ENCODE peak calls at places on chromosomes 6 and 20, in eight cellular contexts. W, L, I, Z, O, U, D and Y are unnamed samples.

GRCh38 chr6:1313755-1314503 is 2.0 kb downstream of the FOXQ1 start:
- DNase-seq in W (no peak), L (no peak), I (no peak), Z (peak), O (no peak), U (no peak), D (peak), Y (no peak)

GRCh38 chr20:47274449-47275108 is 81.9 kb downstream of the ZMYND8 start:
- DNase-seq in W (no peak), L (peak), I (peak), Z (no peak), O (no peak), U (no peak), D (peak), Y (no peak)

GRCh38 chr20:23203310-23203709 is 117.2 kb upstream of the CD93 start:
- DNase-seq in W (no peak), L (no peak), I (no peak), Z (no peak), O (no peak), U (no peak), D (no peak), Y (no peak)

GRCh38 chr6:72151742-72152141 is 265.4 kb downstream of the RIMS1 start:
- DNase-seq in W (no peak), L (no peak), I (no peak), Z (no peak), O (no peak), U (no peak), D (no peak), Y (no peak)

GRCh38 chr20:62240015-62240685 is 1.8 kb downstream of the OSBPL2 start:
- DNase-seq in W (no peak), L (no peak), I (no peak), Z (no peak), O (no peak), U (no peak), D (no peak), Y (no peak)

GRCh38 chr20:1894951-1895673 is at the start of gene SIRPA:
- DNase-seq in W (no peak), L (peak), I (peak), Z (peak), O (peak), U (peak), D (peak), Y (no peak)

GRCh38 chr20:44153636-44154043 is 33.3 kb downstream of the JPH2 start:
- DNase-seq in W (no peak), L (no peak), I (peak), Z (no peak), O (no peak), U (no peak), D (no peak), Y (no peak)

GRCh38 chr6:12403946-12404647 is 113.9 kb downstream of the EDN1 start:
- DNase-seq in W (no peak), L (no peak), I (peak), Z (no peak), O (no peak), U (no peak), D (no peak), Y (no peak)

GRCh38 chr6:583116-583515 is 73.8 kb downstream of the HUS1B start:
- DNase-seq in W (no peak), L (no peak), I (no peak), Z (no peak), O (no peak), U (no peak), D (no peak), Y (no peak)

GRCh38 chr20:17969884-17970409 is 1.1 kb downstream of the MGME1 start:
- DNase-seq in W (no peak), L (peak), I (peak), Z (peak), O (peak), U (no peak), D (no peak), Y (no peak)

GRCh38 chr20:63309261-63310071 is 16.5 kb downstream of the COL20A1 start:
- DNase-seq in W (no peak), L (no peak), I (peak), Z (peak), O (no peak), U (peak), D (peak), Y (no peak)

GRCh38 chr6:17565399-17565798 is 34.7 kb upstream of the FAM8A1 start:
- DNase-seq in W (no peak), L (no peak), I (no peak), Z (no peak), O (no peak), U (no peak), D (no peak), Y (no peak)

GRCh38 chr20:31569163-31570020 is 35.7 kb upstream of the ID1 start:
- DNase-seq in W (peak), L (peak), I (peak), Z (peak), O (peak), U (peak), D (peak), Y (no peak)

GRCh38 chr6:42190784-42191183 is 4.0 kb downstream of the GUCA1B start:
- DNase-seq in W (no peak), L (no peak), I (peak), Z (no peak), O (no peak), U (no peak), D (no peak), Y (no peak)

GRCh38 chr6:132058975-132059374 is 107.8 kb upstream of the CCN2 start:
- DNase-seq in W (no peak), L (no peak), I (no peak), Z (no peak), O (no peak), U (no peak), D (no peak), Y (no peak)

GRCh38 chr6:34391711-34392496 is 565 bp downstream of the NUDT3 start:
- DNase-seq in W (peak), L (peak), I (peak), Z (peak), O (peak), U (peak), D (peak), Y (no peak)

GRCh38 chr20:51837436-51837835 is 35.1 kb upstream of the SALL4 start:
- DNase-seq in W (no peak), L (no peak), I (no peak), Z (no peak), O (no peak), U (no peak), D (no peak), Y (no peak)

GRCh38 chr6:169302716-169303115 is 49.1 kb upstream of the THBS2 start:
- DNase-seq in W (no peak), L (no peak), I (no peak), Z (no peak), O (no peak), U (no peak), D (no peak), Y (no peak)

GRCh38 chr6:136950436-136950835 is 28.3 kb downstream of the SLC35D3 start:
- DNase-seq in W (no peak), L (no peak), I (no peak), Z (no peak), O (no peak), U (no peak), D (no peak), Y (no peak)

GRCh38 chr20:1364106-1364505 is 28.7 kb downstream of the FKBP1A start:
- DNase-seq in W (no peak), L (no peak), I (no peak), Z (no peak), O (no peak), U (no peak), D (no peak), Y (no peak)